ENCODE peak calls at places on chromosomes 6 and 20, in eight cellular contexts. U is ovary, A is A549, H is GM06990, K is ascending aorta, I is HL-60, X is skeletal muscle cell, R is transverse colon. V is an unnamed sample.

GRCh38 chr6:128519931-128520435 is 416 bp downstream of the PTPRK start:
- DNase-seq in R (peak), X (no peak), I (no peak), U (no peak), A (peak), K (peak), H (peak), V (peak)

GRCh38 chr20:16314722-16315121 is 258.5 kb downstream of the KIF16B start:
- DNase-seq in R (no peak), K (no peak), A (no peak), U (no peak), X (no peak), H (no peak), I (no peak), V (no peak)

GRCh38 chr6:153963352-153963751 is 75.7 kb upstream of the OPRM1 start:
- DNase-seq in A (no peak), K (no peak), X (no peak), I (no peak), R (no peak), H (no peak), U (no peak), V (no peak)

GRCh38 chr6:53860511-53860910 is 65.7 kb downstream of the LRRC1 start:
- DNase-seq in H (no peak), K (no peak), A (no peak), U (no peak), X (no peak), R (no peak), I (no peak), V (no peak)

GRCh38 chr6:137240168-137240567 is 21.0 kb upstream of the IFNGR1 start:
- DNase-seq in H (no peak), K (peak), R (peak), U (no peak), A (no peak), X (peak), I (peak), V (no peak)

GRCh38 chr20:62840244-62841197 is 21.1 kb downstream of the TCFL5 start:
- DNase-seq in H (no peak), X (no peak), U (no peak), I (no peak), K (no peak), A (no peak), R (no peak), V (no peak)

GRCh38 chr6:9540126-9540525 is 874.7 kb downstream of the TFAP2A start:
- DNase-seq in A (no peak), I (no peak), R (no peak), K (no peak), X (no peak), U (no peak), H (no peak), V (no peak)

GRCh38 chr20:45372646-45373352 is 5.3 kb downstream of the TP53TG5 start:
- DNase-seq in U (no peak), K (peak), H (no peak), I (no peak), A (no peak), X (no peak), R (no peak), V (no peak)

GRCh38 chr6:92473056-92473455 is 946.3 kb downstream of the EPHA7 start:
- DNase-seq in H (no peak), U (no peak), R (no peak), X (no peak), I (no peak), K (no peak), A (no peak), V (no peak)

GRCh38 chr6:166830185-166830890 is 126.0 kb downstream of the RNASET2 start:
- DNase-seq in A (no peak), H (peak), I (peak), U (no peak), R (no peak), X (no peak), K (no peak), V (no peak)

GRCh38 chr6:33610057-33610456 is 11.1 kb upstream of the ITPR3 start:
- DNase-seq in X (no peak), A (no peak), H (no peak), R (no peak), K (no peak), I (no peak), U (no peak), V (no peak)

GRCh38 chr20:43975096-43975768 is 60.6 kb downstream of the TOX2 start:
- DNase-seq in K (no peak), H (no peak), R (no peak), X (peak), U (no peak), A (peak), I (no peak), V (no peak)

GRCh38 chr6:12097791-12098190 is 85.7 kb downstream of the HIVEP1 start:
- DNase-seq in A (no peak), I (no peak), X (no peak), K (no peak), H (no peak), R (no peak), U (no peak), V (no peak)

GRCh38 chr6:130158061-130158460 is 64.7 kb downstream of the SAMD3 start:
- DNase-seq in U (no peak), R (no peak), A (no peak), I (no peak), K (no peak), X (no peak), H (no peak), V (no peak)

GRCh38 chr6:74928203-74928602 is 277.6 kb downstream of the COL12A1 start:
- DNase-seq in I (no peak), R (no peak), H (no peak), U (no peak), K (no peak), A (no peak), X (no peak), V (no peak)
- H3K4me3 ChIP-seq in I (no peak), R (no peak), H (no peak), U (no peak), K (no peak), A (no peak), X (no peak), V (no peak)

DNA sequence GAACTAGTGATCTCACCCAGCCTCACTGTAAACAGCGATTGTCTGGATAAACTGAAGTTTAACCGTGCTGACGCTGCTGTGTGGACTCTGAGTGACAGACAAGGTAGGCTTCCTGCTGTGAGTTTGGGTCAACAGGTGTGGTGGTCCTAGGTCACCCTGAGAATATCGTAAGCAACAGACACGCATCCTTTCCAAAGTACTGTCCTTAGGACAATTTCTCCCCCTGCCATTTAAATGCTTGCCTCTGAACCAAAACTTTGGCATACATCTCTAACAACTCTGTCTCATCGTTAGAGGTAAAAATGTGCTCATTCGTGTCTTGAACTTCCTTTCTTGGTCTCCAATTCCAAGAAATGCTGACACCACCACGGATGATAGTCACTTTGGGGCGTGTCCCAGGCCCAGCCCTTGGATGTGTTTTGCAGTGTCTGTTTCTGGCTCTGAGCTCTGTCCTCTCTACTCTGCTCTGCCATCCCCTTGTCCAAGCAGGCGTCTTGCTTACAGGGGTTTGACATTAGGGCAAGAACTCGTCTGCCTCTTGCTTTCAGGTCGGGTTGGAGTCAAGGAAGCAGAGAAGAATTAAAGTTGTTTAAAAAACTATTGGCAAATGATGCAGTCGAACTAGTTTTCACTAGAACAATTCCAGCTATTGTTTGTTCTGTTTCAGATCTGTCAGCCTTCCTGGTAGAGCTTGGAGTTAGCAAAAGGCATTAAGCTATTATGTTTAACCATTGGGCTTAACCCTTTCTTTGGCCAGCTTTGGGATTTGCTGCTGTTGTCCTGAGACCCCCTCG is 95.6 kb downstream of the EYA2 start:
- DNase-seq in I (no peak), X (no peak), A (no peak), U (no peak), R (peak), K (no peak), H (no peak), V (no peak)
- H3K4me3 ChIP-seq in I (no peak), X (no peak), A (no peak), U (no peak), R (no peak), K (no peak), H (no peak), V (no peak)

GRCh38 chr6:39819676-39820075 is 27.5 kb downstream of the DAAM2 start:
- DNase-seq in A (no peak), U (no peak), H (no peak), R (no peak), X (no peak), I (no peak), K (no peak), V (no peak)

GRCh38 chr6:39819226-39819625 is 27.1 kb downstream of the DAAM2 start:
- DNase-seq in I (no peak), R (no peak), U (no peak), H (no peak), K (no peak), X (no peak), A (no peak), V (no peak)

GRCh38 chr6:39821014-39821738 is 29.0 kb downstream of the DAAM2 start:
- DNase-seq in I (no peak), U (no peak), A (no peak), H (no peak), R (no peak), K (no peak), X (no peak), V (no peak)

GRCh38 chr6:39821739-39822532 is 29.8 kb downstream of the DAAM2 start:
- DNase-seq in H (no peak), U (peak), X (no peak), I (no peak), K (no peak), R (no peak), A (no peak), V (peak)

DNA sequence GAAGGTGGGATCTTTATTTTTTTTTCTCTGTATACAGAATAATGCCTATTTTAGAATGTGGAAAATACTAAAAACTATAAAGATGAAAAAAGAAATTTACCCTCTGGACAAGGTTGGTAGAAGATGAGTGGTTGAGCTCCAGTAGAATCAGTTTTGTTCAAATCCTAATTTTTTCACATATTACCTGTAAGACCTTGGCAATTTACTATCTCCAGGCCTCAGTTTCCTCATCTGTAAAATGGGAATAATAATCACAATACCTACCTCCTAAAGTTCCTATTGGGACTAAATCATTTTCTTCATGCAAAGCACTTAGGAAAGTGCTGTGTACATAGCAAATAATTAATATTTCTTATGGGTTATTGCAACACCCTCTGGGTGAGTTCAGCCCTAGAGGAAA is 28.4 kb downstream of the DAAM2 start:
- DNase-seq in K (no peak), X (no peak), R (no peak), H (no peak), U (no peak), A (no peak), I (no peak), V (no peak)
- H3K4me3 ChIP-seq in K (peak), X (no peak), R (no peak), H (no peak), U (no peak), A (no peak), I (no peak), V (no peak)

GRCh38 chr6:63807056-63807455 is 171.5 kb downstream of the PHF3 start:
- DNase-seq in R (no peak), A (peak), X (no peak), H (no peak), I (no peak), K (no peak), U (no peak), V (no peak)
- H3K4me3 ChIP-seq in R (no peak), A (no peak), X (no peak), H (no peak), I (no peak), K (no peak), U (no peak), V (no peak)

GRCh38 chr20:53621482-53622246 is 28.0 kb upstream of the ZNF217 start:
- DNase-seq in A (peak), R (peak), X (peak), K (peak), H (peak), I (peak), U (peak), V (peak)

GRCh38 chr20:53622247-53623114 is 28.8 kb upstream of the ZNF217 start:
- DNase-seq in K (peak), X (no peak), A (peak), H (peak), I (peak), U (no peak), R (no peak), V (no peak)

GRCh38 chr20:53623454-53624206 is 30.0 kb upstream of the ZNF217 start:
- DNase-seq in K (peak), R (peak), H (peak), I (peak), A (peak), U (peak), X (no peak), V (peak)

GRCh38 chr20:53626584-53626983 is 32.9 kb upstream of the ZNF217 start:
- DNase-seq in K (peak), X (no peak), I (no peak), U (no peak), H (no peak), A (no peak), R (no peak), V (no peak)

GRCh38 chr20:53623127-53623453 is 29.5 kb upstream of the ZNF217 start:
- DNase-seq in H (no peak), A (no peak), K (no peak), R (no peak), U (no peak), X (no peak), I (no peak), V (no peak)
- H3K4me3 ChIP-seq in H (peak), A (peak), K (peak), R (peak), U (no peak), X (peak), I (no peak), V (peak)

DNA sequence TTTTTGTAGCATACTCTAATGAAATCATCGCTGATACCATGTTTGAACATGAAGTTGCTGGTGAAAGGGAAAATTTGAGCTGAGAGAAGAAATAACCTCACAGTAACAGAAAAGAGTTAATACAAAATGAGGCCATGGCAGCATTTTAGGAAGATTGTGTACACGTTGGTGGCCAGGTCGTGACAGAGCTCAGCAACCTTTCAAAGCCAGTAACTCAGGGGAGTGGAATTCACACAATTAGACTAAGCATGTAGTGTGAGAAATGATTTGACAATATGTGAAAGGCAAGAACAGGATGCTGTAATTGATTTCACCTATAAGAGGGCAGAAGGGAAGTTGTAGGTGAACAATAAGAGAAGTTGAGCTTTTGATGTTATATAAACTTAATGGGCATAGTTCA is 246.3 kb downstream of the OGFRL1 start:
- DNase-seq in U (no peak), A (no peak), H (no peak), K (no peak), R (no peak), X (no peak), I (no peak), V (no peak)
- H3K4me3 ChIP-seq in U (no peak), A (no peak), H (no peak), K (no peak), R (no peak), X (no peak), I (no peak), V (no peak)

V was measured in tibial nerve.